ENCODE peak calls at places on chromosomes 5 and 9, in six cellular contexts. S is ovary, J is cardiac muscle cell, H is H1, G is Peyer's patch, B is fibroblast of lung. P is an unnamed sample.

GRCh38 chr9:124810513-124811355 is 33.8 kb downstream of the OLFML2A start:
- DNase-seq in S (no peak), J (peak), H (peak), G (no peak), B (peak), P (no peak)

GRCh38 chr5:136052692-136053335 is 24.0 kb downstream of the TGFBI start:
- DNase-seq in S (no peak), J (no peak), H (no peak), G (peak), B (no peak), P (no peak)

GRCh38 chr5:124065508-124065907 is 553.5 kb downstream of the CSNK1G3 start:
- DNase-seq in S (no peak), J (no peak), H (no peak), G (no peak), B (no peak), P (no peak)

GRCh38 chr9:96156578-96156977 is 145.4 kb downstream of the HSD17B3 start:
- DNase-seq in S (no peak), J (no peak), H (no peak), G (no peak), B (no peak), P (no peak)

GRCh38 chr9:81646337-81646736 is 43.0 kb downstream of the TLE1 start:
- DNase-seq in S (no peak), J (no peak), H (no peak), G (no peak), B (no peak), P (no peak)

GRCh38 chr5:32443541-32444190 is 874 bp downstream of the ZFR start:
- DNase-seq in S (peak), J (peak), H (peak), G (peak), B (peak), P (peak)

GRCh38 chr5:75640395-75640794 is 29.1 kb downstream of the ANKDD1B start:
- DNase-seq in S (no peak), J (peak), H (no peak), G (no peak), B (peak), P (no peak)

GRCh38 chr5:133853972-133854371 is 114.5 kb downstream of the C5orf15 start:
- DNase-seq in S (no peak), J (no peak), H (no peak), G (no peak), B (no peak), P (no peak)

GRCh38 chr5:169013208-169013728 is 287.7 kb downstream of the SLIT3 start:
- DNase-seq in S (no peak), J (no peak), H (peak), G (no peak), B (no peak), P (no peak)

GRCh38 chr5:170597109-170597741 is 93.4 kb downstream of the KCNIP1 start:
- DNase-seq in S (no peak), J (peak), H (no peak), G (no peak), B (peak), P (no peak)

GRCh38 chr5:59021837-59022514 is 439.1 kb downstream of the RAB3C start:
- DNase-seq in S (no peak), J (no peak), H (no peak), G (no peak), B (no peak), P (no peak)

GRCh38 chr5:142979636-142980035 is 209.5 kb downstream of the ARHGAP26 start:
- DNase-seq in S (no peak), J (no peak), H (no peak), G (no peak), B (no peak), P (no peak)

GRCh38 chr5:142984016-142984415 is 213.8 kb downstream of the ARHGAP26 start:
- DNase-seq in S (no peak), J (no peak), H (no peak), G (no peak), B (no peak), P (no peak)

GRCh38 chr5:142982821-142983200 is 212.6 kb downstream of the ARHGAP26 start:
- DNase-seq in S (no peak), J (no peak), H (peak), G (no peak), B (no peak), P (no peak)

GRCh38 chr5:142981886-142982820 is 212.0 kb downstream of the ARHGAP26 start:
- DNase-seq in S (peak), J (peak), H (no peak), G (peak), B (peak), P (no peak)

DNA sequence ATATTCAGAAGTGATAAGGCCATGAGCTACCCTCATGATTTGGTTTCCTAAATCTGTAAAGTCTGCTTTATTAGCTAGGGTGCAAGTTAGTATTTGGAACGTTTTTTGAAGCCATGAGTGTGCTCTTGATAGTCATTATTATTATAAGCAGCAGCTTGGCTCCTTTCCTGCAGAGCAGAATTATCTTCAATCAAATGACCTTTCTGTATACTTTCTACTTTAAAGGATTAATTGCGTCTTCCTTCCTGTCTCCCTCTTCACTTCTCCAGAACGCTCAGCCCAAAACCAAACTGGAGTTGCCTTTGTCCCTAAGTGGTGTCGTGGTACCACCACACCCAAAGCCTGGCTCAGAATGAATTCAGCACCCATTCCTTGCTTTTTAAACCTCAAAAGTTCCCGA is 211.3 kb downstream of the ARHGAP26 start:
- DNase-seq in S (no peak), J (no peak), H (no peak), G (no peak), B (no peak), P (no peak)
- H3K4me3 ChIP-seq in S (no peak), J (no peak), H (no peak), G (no peak), B (no peak), P (no peak)

GRCh38 chr5:21918451-21918850 is 934.7 kb downstream of the CDH12 start:
- DNase-seq in S (no peak), J (no peak), H (no peak), G (no peak), B (no peak), P (no peak)

DNA sequence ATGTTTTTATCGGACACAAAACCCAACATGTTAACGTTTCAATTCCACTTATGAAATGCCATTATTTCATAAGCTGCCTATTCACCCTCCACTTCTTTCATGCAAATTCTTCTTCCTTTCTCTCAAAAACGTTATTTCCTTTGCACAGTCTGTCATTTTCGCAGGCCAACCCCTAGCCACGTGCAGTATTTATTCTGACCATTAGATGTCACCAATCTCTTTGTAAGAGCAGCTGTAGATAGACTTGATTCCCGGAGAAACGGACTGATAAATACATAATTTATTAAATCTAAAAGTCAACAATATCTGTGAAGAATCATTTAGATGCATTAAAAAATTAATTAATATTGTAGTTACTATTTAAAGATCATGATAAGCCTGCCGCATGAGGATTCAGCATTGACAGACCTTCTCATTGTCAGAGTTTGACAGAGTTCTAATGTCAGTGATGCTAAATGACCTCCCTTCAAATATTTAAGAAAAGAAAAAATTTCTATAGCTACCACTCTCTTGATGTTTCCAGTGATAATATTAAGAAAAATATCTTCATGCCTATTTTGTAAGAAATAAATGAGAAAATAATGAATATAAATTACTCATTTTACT is 933.6 kb downstream of the CDH12 start:
- DNase-seq in S (no peak), J (peak), H (no peak), G (no peak), B (peak), P (no peak)
- TF ChIP-seq CTCF in S (no peak), J (peak), H (peak), G (peak), B (peak), P (peak)

DNA sequence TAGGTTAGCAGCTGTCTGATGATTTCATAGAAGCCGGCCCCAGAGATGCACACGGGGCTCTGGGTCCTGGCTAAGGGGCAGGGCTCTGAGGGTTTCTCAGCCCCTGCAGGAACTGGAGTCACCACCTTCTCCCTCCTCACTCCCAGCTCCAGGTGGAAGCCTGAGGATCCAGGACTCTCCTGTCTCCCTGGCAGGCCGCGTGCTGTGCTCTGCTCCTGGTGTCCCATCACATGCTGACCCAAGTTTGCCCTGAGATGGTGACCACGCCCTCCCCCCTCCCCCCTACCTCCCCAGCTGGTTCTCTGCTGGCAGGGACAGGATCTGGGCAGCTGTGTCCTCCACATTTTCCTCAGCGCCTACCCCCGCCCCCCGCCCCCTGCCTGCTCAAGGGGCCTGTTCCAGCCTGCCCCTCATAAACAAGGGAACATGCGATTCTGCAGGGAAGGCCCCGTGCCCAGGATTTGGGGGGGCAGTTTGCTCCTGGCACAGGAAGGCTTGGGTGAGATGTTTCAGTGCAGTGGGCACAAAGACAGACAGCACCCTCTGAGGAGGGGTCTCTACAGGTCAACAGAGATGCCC is 87.4 kb downstream of the PSD2 start:
- DNase-seq in S (peak), J (no peak), H (no peak), G (no peak), B (no peak), P (no peak)
- H3K4me3 ChIP-seq in S (no peak), J (no peak), H (no peak), G (no peak), B (no peak), P (no peak)

GRCh38 chr5:172648008-172648359 is 6.9 kb downstream of the NEURL1B start:
- DNase-seq in S (no peak), J (no peak), H (no peak), G (peak), B (no peak), P (no peak)

GRCh38 chr5:172647341-172648007 is 6.4 kb downstream of the NEURL1B start:
- DNase-seq in S (no peak), J (no peak), H (no peak), G (peak), B (no peak), P (no peak)

GRCh38 chr5:172648755-172649154 is 7.7 kb downstream of the NEURL1B start:
- DNase-seq in S (no peak), J (no peak), H (no peak), G (no peak), B (no peak), P (no peak)

GRCh38 chr5:172645271-172645670 is 4.2 kb downstream of the NEURL1B start:
- DNase-seq in S (no peak), J (no peak), H (no peak), G (no peak), B (no peak), P (no peak)

DNA sequence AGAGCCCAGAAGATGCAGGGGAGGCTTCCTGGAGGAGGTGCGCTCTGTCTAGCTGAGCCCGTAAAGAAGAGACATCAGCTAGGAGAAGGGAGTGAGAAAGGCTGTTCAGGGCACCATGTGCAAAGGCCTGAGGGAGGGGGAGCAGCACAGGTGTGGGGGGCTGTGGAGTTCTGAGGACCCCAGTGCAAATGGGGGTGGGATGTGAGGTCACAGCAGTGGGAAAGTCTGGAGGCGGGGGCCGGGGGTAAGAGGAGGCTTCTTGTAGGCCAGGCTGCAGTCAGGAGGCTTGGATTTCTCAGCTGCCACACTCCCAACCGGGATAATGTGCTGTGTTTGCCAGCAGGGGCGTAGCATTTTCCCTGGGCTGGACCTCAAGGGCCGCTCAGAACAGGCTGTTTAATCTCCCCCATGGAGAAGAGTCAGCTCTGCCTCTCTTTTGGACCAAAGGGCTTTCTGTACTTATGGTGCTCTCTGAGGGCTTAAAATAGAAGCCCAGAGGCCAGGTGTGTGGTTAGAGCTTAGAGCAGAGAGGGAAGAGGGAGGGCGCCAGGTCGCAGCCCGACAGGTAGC is 5.7 kb downstream of the NEURL1B start:
- DNase-seq in S (peak), J (peak), H (no peak), G (no peak), B (no peak), P (no peak)
- TF ChIP-seq CTCF in S (peak), J (peak), H (peak), G (peak), B (peak), P (peak)